ENCODE peak calls at places on chromosomes 5 and 9, in six cellular contexts. One of them, this sample, is unnamed.

GRCh38 chr5:64229163-64229774 is 63.6 kb downstream of the RNF180 start:
- DNase-seq in HT-29: peak; percentile 61
- DNase-seq in cardiac muscle cell: peak; percentile 60
- DNase-seq in LoVo: peak; percentile 64
- DNase-seq in stimulated activated CD4-positive, alpha-beta T cell treated with anti-CD3 and anti-CD28 coated beads, Interleukin-4, amount 100 ng/mL, for 4 hours: no peak
- DNase-seq in tibial artery: no peak
- DNase-seq in this sample: no peak

GRCh38 chr5:68962632-68963484 is 131.0 kb upstream of the SLC30A5 start:
- DNase-seq in HT-29: peak; percentile 75
- DNase-seq in cardiac muscle cell: peak; percentile 84
- DNase-seq in LoVo: peak; percentile 72
- DNase-seq in stimulated activated CD4-positive, alpha-beta T cell treated with anti-CD3 and anti-CD28 coated beads, Interleukin-4, amount 100 ng/mL, for 4 hours: no peak
- DNase-seq in tibial artery: peak; percentile 84
- DNase-seq in this sample: no peak

GRCh38 chr5:147396070-147396469 is 113.8 kb downstream of the DPYSL3 start:
- DNase-seq in HT-29: no peak
- DNase-seq in cardiac muscle cell: no peak
- DNase-seq in LoVo: no peak
- DNase-seq in stimulated activated CD4-positive, alpha-beta T cell treated with anti-CD3 and anti-CD28 coated beads, Interleukin-4, amount 100 ng/mL, for 4 hours: no peak
- DNase-seq in tibial artery: peak; percentile 75
- DNase-seq in this sample: no peak

GRCh38 chr5:150486402-150487198 is 21.3 kb upstream of the NDST1 start:
- DNase-seq in HT-29: peak; percentile 56
- DNase-seq in cardiac muscle cell: peak; percentile 90
- DNase-seq in LoVo: peak; percentile 36
- DNase-seq in stimulated activated CD4-positive, alpha-beta T cell treated with anti-CD3 and anti-CD28 coated beads, Interleukin-4, amount 100 ng/mL, for 4 hours: peak; percentile 53
- DNase-seq in tibial artery: peak; percentile 79
- DNase-seq in this sample: no peak

GRCh38 chr5:149995385-149996085 is 4.9 kb downstream of the TIGD6 start:
- DNase-seq in HT-29: no peak
- DNase-seq in cardiac muscle cell: no peak
- DNase-seq in LoVo: no peak
- DNase-seq in stimulated activated CD4-positive, alpha-beta T cell treated with anti-CD3 and anti-CD28 coated beads, Interleukin-4, amount 100 ng/mL, for 4 hours: no peak
- DNase-seq in tibial artery: peak; percentile 67
- DNase-seq in this sample: no peak

GRCh38 chr9:91726406-91727100 is 223.5 kb downstream of the ROR2 start:
- DNase-seq in HT-29: no peak
- DNase-seq in cardiac muscle cell: no peak
- DNase-seq in LoVo: no peak
- DNase-seq in stimulated activated CD4-positive, alpha-beta T cell treated with anti-CD3 and anti-CD28 coated beads, Interleukin-4, amount 100 ng/mL, for 4 hours: no peak
- DNase-seq in tibial artery: no peak
- DNase-seq in this sample: no peak

GRCh38 chr5:119367502-119368237 is 11.9 kb downstream of the TNFAIP8 start:
- DNase-seq in HT-29: no peak
- DNase-seq in cardiac muscle cell: no peak
- DNase-seq in LoVo: no peak
- DNase-seq in stimulated activated CD4-positive, alpha-beta T cell treated with anti-CD3 and anti-CD28 coated beads, Interleukin-4, amount 100 ng/mL, for 4 hours: no peak
- DNase-seq in tibial artery: no peak
- DNase-seq in this sample: peak; percentile 65

GRCh38 chr5:126544087-126544740 is 50.8 kb downstream of the ALDH7A1 start:
- DNase-seq in HT-29: peak; percentile 71
- DNase-seq in cardiac muscle cell: peak; percentile 29
- DNase-seq in LoVo: no peak
- DNase-seq in stimulated activated CD4-positive, alpha-beta T cell treated with anti-CD3 and anti-CD28 coated beads, Interleukin-4, amount 100 ng/mL, for 4 hours: peak; percentile 14
- DNase-seq in tibial artery: no peak
- DNase-seq in this sample: no peak

GRCh38 chr5:65624570-65625555 is at the start of the genes SHLD3 and TRAPPC13:
- DNase-seq in HT-29: peak; percentile 84
- DNase-seq in cardiac muscle cell: peak; percentile 89
- DNase-seq in LoVo: peak; percentile 91
- DNase-seq in stimulated activated CD4-positive, alpha-beta T cell treated with anti-CD3 and anti-CD28 coated beads, Interleukin-4, amount 100 ng/mL, for 4 hours: peak; percentile 60
- DNase-seq in tibial artery: peak; percentile 90
- DNase-seq in this sample: peak; percentile 82

GRCh38 chr5:30368064-30368463 is 825.4 kb upstream of the CDH6 start:
- DNase-seq in HT-29: no peak
- DNase-seq in cardiac muscle cell: no peak
- DNase-seq in LoVo: no peak
- DNase-seq in stimulated activated CD4-positive, alpha-beta T cell treated with anti-CD3 and anti-CD28 coated beads, Interleukin-4, amount 100 ng/mL, for 4 hours: no peak
- DNase-seq in tibial artery: no peak
- DNase-seq in this sample: no peak

GRCh38 chr5:36870399-36871040 is 6.0 kb upstream of the NIPBL start:
- DNase-seq in HT-29: peak; percentile 84
- DNase-seq in cardiac muscle cell: peak; percentile 78
- DNase-seq in LoVo: peak; percentile 82
- DNase-seq in stimulated activated CD4-positive, alpha-beta T cell treated with anti-CD3 and anti-CD28 coated beads, Interleukin-4, amount 100 ng/mL, for 4 hours: no peak
- DNase-seq in tibial artery: no peak
- DNase-seq in this sample: no peak